ENCODE peak calls at places on chromosome 14, in four cellular contexts. U, I, M and R are unnamed samples.

GRCh38 chr14:32939254-32940065 is 781 bp downstream of the NPAS3 start:
- DNase-seq in M (no peak), I (no peak), U (no peak), R (peak)

GRCh38 chr14:102733326-102733725 is 43.9 kb upstream of the TRAF3 start:
- DNase-seq in U (no peak), I (no peak), M (no peak), R (no peak)

GRCh38 chr14:102029956-102030355 is 56.9 kb downstream of the HSP90AA1 start:
- DNase-seq in M (no peak), I (peak), U (no peak), R (no peak)

GRCh38 chr14:23454445-23454856 is 15.1 kb upstream of the NGDN start:
- DNase-seq in M (no peak), I (peak), U (no peak), R (no peak)

GRCh38 chr14:102924632-102925588 is 2.4 kb downstream of the AMN start:
- DNase-seq in U (no peak), I (no peak), M (no peak), R (no peak)

GRCh38 chr14:23437142-23438129 is 2.0 kb upstream of the MYH7 start:
- DNase-seq in M (no peak), I (no peak), U (no peak), R (no peak)

GRCh38 chr14:57822081-57822480 is 43.8 kb downstream of the SLC35F4 start:
- DNase-seq in I (no peak), U (no peak), M (no peak), R (no peak)

GRCh38 chr14:56202256-56202655 is 84.0 kb downstream of the PELI2 start:
- DNase-seq in I (no peak), U (no peak), M (no peak), R (no peak)

GRCh38 chr14:71431169-71431525 is 501.1 kb upstream of the RGS6 start:
- DNase-seq in I (no peak), U (no peak), M (no peak), R (no peak)

GRCh38 chr14:71952381-71953363 is 20.4 kb downstream of the RGS6 start:
- DNase-seq in I (no peak), U (no peak), M (no peak), R (no peak)

GRCh38 chr14:45364565-45364964 is 111.6 kb upstream of the MIS18BP1 start:
- DNase-seq in I (no peak), M (no peak), U (no peak), R (no peak)

GRCh38 chr14:99234366-99234765 is 37.6 kb downstream of the BCL11B start:
- DNase-seq in I (no peak), U (no peak), M (no peak), R (no peak)

GRCh38 chr14:25340882-25341281 is 290.9 kb upstream of the STXBP6 start:
- DNase-seq in M (no peak), U (no peak), I (no peak), R (no peak)

GRCh38 chr14:21486640-21487087 is 9.7 kb downstream of the TOX4 start:
- DNase-seq in M (no peak), U (no peak), I (no peak), R (no peak)

GRCh38 chr14:92461891-92462290 is 51.7 kb upstream of the RIN3 start:
- DNase-seq in U (no peak), M (no peak), I (no peak), R (no peak)

GRCh38 chr14:21240417-21240816 is 28.8 kb downstream of the HNRNPC start:
- DNase-seq in U (no peak), M (no peak), I (no peak), R (no peak)

GRCh38 chr14:68786491-68787234 is 6.2 kb downstream of the ZFP36L1 start:
- DNase-seq in M (no peak), U (no peak), I (no peak), R (no peak)

GRCh38 chr14:75221797-75222196 is 45.4 kb upstream of the TMED10 start:
- DNase-seq in I (no peak), U (no peak), M (no peak), R (no peak)

GRCh38 chr14:68781161-68782021 is 11.5 kb downstream of the ZFP36L1 start:
- DNase-seq in U (no peak), I (no peak), M (no peak), R (no peak)

GRCh38 chr14:102097441-102098135 is 10.7 kb upstream of the HSP90AA1 start:
- DNase-seq in U (no peak), I (no peak), M (no peak), R (no peak)

GRCh38 chr14:80150301-80150700 is 61.0 kb downstream of the DIO2 start:
- DNase-seq in U (no peak), I (no peak), M (no peak), R (no peak)

GRCh38 chr14:60561845-60562746 is 53.1 kb downstream of the SIX6 start:
- DNase-seq in M (peak), U (peak), I (peak), R (peak)

GRCh38 chr14:53542692-53543091 is 389.6 kb upstream of the DDHD1 start:
- DNase-seq in M (no peak), I (peak), U (no peak), R (peak)

GRCh38 chr14:35985504-35986218 is 159.5 kb downstream of the BRMS1L start:
- DNase-seq in U (peak), M (no peak), I (no peak), R (no peak)

GRCh38 chr14:56474419-56475022 is 105.1 kb upstream of the TMEM260 start:
- DNase-seq in I (peak), U (no peak), M (no peak), R (peak)

GRCh38 chr14:105364100-105364708 is 34.1 kb upstream of the TEX22 start:
- DNase-seq in U (no peak), M (no peak), I (no peak), R (peak)

GRCh38 chr14:21107360-21107781 is 6.5 kb downstream of the TMEM253 start:
- DNase-seq in M (no peak), U (no peak), I (no peak), R (no peak)

GRCh38 chr14:63642229-63642611 is 549 bp upstream of the WDR89 start:
- DNase-seq in I (peak), U (peak), M (peak), R (peak)

GRCh38 chr14:22557846-22558220 is 31.2 kb downstream of the DAD1 start:
- DNase-seq in M (no peak), I (no peak), U (no peak), R (no peak)

GRCh38 chr14:55782166-55782565 is 202.2 kb downstream of the KTN1 start:
- DNase-seq in I (no peak), M (no peak), U (no peak), R (no peak)

GRCh38 chr14:20493634-20494033 is 11.7 kb upstream of the RNASE10 start:
- DNase-seq in M (no peak), U (no peak), I (no peak), R (no peak)

GRCh38 chr14:105249175-105250007 is 1.1 kb downstream of the BTBD6 start:
- DNase-seq in U (no peak), M (no peak), I (no peak), R (peak)

GRCh38 chr14:32417956-32418552 is 89.0 kb downstream of the AKAP6 start:
- DNase-seq in M (no peak), I (no peak), U (no peak), R (no peak)

GRCh38 chr14:69242311-69243224 is 17.4 kb upstream of the GALNT16 start:
- DNase-seq in I (peak), U (peak), M (no peak), R (peak)

GRCh38 chr14:89399157-89399556 is 17.9 kb downstream of the FOXN3 start:
- DNase-seq in U (no peak), M (no peak), I (no peak), R (no peak)

GRCh38 chr14:50961606-50962259 is 17.4 kb upstream of the PYGL start:
- DNase-seq in M (no peak), I (no peak), U (no peak), R (peak)

GRCh38 chr14:104239185-104239775 is 100.9 kb downstream of the KIF26A start:
- DNase-seq in I (no peak), M (no peak), U (no peak), R (no peak)

GRCh38 chr14:104240426-104241157 is 102.2 kb downstream of the KIF26A start:
- DNase-seq in M (no peak), I (no peak), U (no peak), R (peak)

GRCh38 chr14:104238424-104239184 is 100.2 kb downstream of the KIF26A start:
- DNase-seq in I (no peak), M (no peak), U (no peak), R (no peak)

GRCh38 chr14:104237651-104238423 is 99.5 kb downstream of the KIF26A start:
- DNase-seq in I (no peak), M (no peak), U (no peak), R (no peak)

DNA sequence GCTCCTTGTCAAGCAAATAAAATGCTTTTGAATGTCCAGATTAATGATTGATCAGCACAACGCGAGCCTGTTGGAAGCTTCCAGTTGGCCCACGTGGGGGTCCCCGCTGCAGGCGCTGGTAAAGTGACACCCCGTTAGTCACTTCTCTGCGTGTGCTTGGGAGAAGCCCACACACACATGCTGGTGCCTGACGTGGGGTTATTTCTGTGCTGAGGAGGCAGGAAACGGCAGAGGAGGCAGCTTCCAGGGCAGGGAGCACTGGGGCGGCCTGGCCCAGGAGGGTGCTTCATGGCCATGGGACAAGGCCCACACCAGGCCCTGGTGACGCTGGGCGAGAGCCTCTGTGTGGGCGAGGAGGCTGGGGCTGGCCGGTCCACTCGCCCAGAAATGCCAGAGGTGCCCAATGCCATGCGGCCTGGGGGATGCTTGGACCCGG is 101.5 kb downstream of the KIF26A start:
- DNase-seq in U (no peak), I (no peak), M (no peak), R (peak)
- TF ChIP-seq TCF12 in U (no peak), I (no peak), M (no peak), R (no peak)

GRCh38 chr14:106875503-106875902 is 1349.1 kb downstream of the TMEM121 start:
- DNase-seq in I (no peak), U (no peak), M (no peak), R (no peak)
- TF ChIP-seq CHD2 in I (no peak), U (no peak), M (no peak), R (no peak)

GRCh38 chr14:96275182-96276112 is 19.4 kb downstream of the BDKRB1 start:
- DNase-seq in M (no peak), U (peak), I (peak), R (peak)
- TF ChIP-seq TCF12 in M (no peak), U (no peak), I (no peak), R (no peak)

GRCh38 chr14:52051861-52052260 is 17.0 kb downstream of the NID2 start:
- DNase-seq in I (no peak), M (no peak), U (no peak), R (no peak)

GRCh38 chr14:52051251-52051650 is 17.6 kb downstream of the NID2 start:
- DNase-seq in U (no peak), M (no peak), I (no peak), R (no peak)

GRCh38 chr14:52052991-52053390 is 15.9 kb downstream of the NID2 start:
- DNase-seq in I (no peak), U (no peak), M (no peak), R (no peak)

GRCh38 chr14:52054678-52055077 is 14.2 kb downstream of the NID2 start:
- DNase-seq in I (no peak), U (no peak), M (no peak), R (no peak)

DNA sequence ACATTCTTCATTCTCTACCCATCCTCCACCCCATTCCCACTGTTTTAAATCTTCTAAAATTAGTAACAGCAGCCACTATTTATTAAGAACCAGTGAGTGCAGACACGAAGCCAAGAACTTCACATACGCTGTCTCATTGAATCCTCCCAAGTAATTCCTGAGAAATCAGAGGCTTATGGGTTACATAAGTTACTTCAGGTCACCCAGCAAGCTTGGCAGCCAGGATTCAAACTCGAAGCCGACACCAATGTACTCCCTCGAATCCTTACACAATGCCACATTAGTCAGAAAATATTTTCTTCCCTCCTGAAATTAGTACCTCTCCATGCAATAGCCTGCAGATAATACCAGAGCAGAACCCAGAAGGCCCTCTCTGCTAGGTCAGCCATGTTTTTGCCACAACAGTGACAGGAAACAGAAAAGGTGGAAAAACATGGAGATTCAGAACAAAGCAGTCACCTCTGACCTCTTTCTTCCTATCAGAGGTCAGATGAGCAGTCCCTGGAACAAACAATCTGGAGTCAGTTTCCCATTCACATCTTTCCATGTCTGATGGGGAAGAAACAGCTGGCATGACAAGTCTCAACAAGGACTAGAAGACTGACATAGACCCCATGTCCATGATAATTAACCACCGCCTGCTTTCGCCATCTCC is 16.4 kb downstream of the NID2 start:
- DNase-seq in I (no peak), U (no peak), M (no peak), R (no peak)
- TF ChIP-seq CHD2 in I (no peak), U (no peak), M (no peak), R (no peak)

GRCh38 chr14:100410056-100410565 is 87.0 kb downstream of the SLC25A47 start:
- DNase-seq in U (no peak), M (peak), I (no peak), R (no peak)

GRCh38 chr14:100416921-100417451 is 93.8 kb downstream of the SLC25A47 start:
- DNase-seq in I (no peak), U (no peak), M (no peak), R (no peak)

GRCh38 chr14:100416081-100416480 is 92.9 kb downstream of the SLC25A47 start:
- DNase-seq in U (no peak), M (no peak), I (no peak), R (no peak)

GRCh38 chr14:100415226-100415625 is 92.1 kb downstream of the SLC25A47 start:
- DNase-seq in I (no peak), M (no peak), U (no peak), R (no peak)

DNA sequence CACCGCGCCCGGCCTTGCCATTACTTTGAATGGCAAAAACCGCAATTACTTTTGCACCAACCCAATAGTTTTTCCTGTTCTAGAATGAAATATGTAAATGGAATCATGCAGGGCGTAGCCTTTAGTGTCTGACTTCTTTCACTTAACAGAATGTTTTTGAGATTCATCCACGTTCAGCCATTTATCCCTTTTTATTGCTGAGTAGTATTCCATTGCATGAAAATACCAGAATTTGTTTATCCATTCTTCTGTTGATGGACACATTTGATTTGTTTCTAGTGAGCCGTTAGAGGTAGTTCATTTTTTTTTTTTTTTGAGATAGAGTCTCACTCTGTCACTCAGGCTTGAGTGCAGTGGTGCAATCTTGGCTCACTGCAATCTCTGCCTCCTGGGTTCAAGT is 90.6 kb downstream of the SLC25A47 start:
- DNase-seq in I (no peak), M (no peak), U (no peak), R (no peak)
- TF ChIP-seq TCF12 in I (no peak), M (no peak), U (no peak), R (no peak)

DNA sequence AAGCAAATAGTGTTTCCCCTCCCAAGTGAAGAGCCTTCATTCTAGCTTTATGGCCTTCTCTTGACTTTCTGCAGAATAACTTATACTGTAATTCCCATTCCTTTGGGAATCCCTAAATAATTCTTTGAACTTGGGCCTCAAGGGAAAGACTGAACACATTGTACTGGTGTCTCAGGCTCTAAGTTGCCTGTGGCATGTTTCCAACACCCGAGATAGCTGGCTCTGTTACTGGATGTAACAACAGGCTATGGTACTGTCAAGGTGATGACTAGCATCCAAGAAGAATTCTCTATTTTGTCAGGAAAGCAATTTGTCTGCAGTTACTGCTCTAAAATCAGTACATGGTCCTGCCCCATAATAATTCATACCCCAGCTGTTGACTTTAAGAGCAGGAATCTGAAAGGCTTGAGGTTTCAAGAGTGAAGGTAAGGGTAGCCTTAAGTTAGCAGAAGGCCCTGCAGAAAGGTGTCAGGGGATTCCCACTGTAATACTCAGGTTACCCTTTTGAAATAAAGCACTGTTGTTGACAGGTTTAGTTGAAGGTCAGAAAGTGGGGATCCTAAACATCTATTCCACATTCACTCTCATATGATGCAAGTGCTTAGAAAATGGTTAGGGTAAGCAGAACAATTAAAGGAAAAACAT is 5.2 kb downstream of the GPX2 start:
- DNase-seq in U (no peak), M (no peak), I (no peak), R (no peak)
- TF ChIP-seq CHD2 in U (no peak), M (no peak), I (no peak), R (no peak)

GRCh38 chr14:61696753-61697318 is 1.5 kb downstream of the HIF1A start:
- DNase-seq in I (no peak), U (no peak), M (no peak), R (no peak)

GRCh38 chr14:61698216-61698980 is 3.1 kb downstream of the HIF1A start:
- DNase-seq in U (no peak), M (no peak), I (no peak), R (no peak)

GRCh38 chr14:61694039-61694438 is 1.3 kb upstream of the HIF1A start:
- DNase-seq in U (no peak), M (no peak), I (no peak), R (no peak)

GRCh38 chr14:61694830-61695694 is at the start of gene HIF1A:
- DNase-seq in U (peak), I (peak), M (peak), R (peak)

DNA sequence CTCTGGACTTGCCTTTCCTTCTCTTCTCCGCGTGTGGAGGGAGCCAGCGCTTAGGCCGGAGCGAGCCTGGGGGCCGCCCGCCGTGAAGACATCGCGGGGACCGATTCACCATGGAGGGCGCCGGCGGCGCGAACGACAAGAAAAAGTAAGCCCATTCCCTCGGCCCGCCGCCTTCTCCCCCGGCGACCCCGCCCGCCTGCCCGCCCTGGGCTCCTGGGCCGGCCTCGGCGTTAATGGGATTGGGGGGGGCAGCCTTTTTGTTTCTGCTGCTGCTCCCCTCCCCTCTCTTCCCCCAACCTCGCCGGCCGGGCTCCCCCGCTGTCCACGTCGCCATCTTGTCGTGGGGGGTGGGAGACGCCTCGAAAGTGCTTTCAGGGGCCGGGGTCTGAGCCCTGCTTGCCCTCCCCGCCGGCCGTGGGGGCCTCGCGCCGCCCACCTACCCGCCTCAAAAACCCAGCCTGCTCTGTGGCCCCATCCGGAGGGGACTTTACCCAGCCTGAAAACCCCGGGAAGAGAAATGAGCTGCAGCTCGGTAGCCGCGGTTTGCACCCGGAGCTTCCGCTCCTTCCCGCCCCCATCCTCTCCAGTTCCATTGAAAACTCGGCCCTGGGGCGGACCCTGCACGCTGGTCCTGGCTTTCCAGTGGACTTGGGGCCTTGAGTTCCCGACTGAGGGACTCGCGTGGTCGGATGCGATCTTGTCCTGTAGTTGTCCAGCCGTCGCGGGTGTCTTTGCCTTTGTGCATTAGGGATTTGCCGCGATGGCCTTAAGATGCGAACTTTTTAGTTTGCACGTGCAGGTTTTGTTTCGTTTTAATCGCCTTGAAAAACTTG is 598 bp downstream of the HIF1A start:
- DNase-seq in I (peak), M (no peak), U (no peak), R (peak)
- TF ChIP-seq TCF12 in I (no peak), M (no peak), U (no peak), R (no peak)